ENCODE peak calls at places on chromosomes 7 and 10, in four cellular contexts. J is cardiac muscle cell; F is pancreas; R is CD8-positive, alpha-beta T cell. I is an unnamed sample. For H3K9me3, the result is how much of the 10 kb centered on the place peaks cover.

GRCh38 chr7:74542558-74543117 is 88.9 kb downstream of the GTF2IRD1 start:
- DNase-seq in J (peak), F (no peak), R (no peak), I (peak)

GRCh38 chr7:94368371-94368791 is 26.3 kb upstream of the COL1A2 start:
- DNase-seq in R (no peak), J (peak), F (no peak), I (peak)

GRCh38 chr7:133344275-133344674 is 91.4 kb downstream of the EXOC4 start:
- DNase-seq in J (peak), F (no peak), R (no peak), I (no peak)

GRCh38 chr7:142516038-142516501 is 233.2 kb upstream of the PRSS1 start:
- DNase-seq in J (peak), R (no peak), F (peak), I (peak)

GRCh38 chr7:140062118-140062527 is 628 bp downstream of the PARP12 start:
- DNase-seq in J (peak), R (no peak), F (peak), I (no peak)

GRCh38 chr7:112428715-112429114 is 21.5 kb upstream of the IFRD1 start:
- DNase-seq in R (no peak), F (no peak), J (no peak), I (no peak)

GRCh38 chr7:151013728-151014497 is 10.4 kb downstream of the ATG9B start:
- DNase-seq in R (peak), J (peak), F (peak), I (peak)

GRCh38 chr7:1054438-1055083 is 10.2 kb downstream of the GPR146 start:
- DNase-seq in F (no peak), J (no peak), R (no peak), I (no peak)

GRCh38 chr10:104035107-104035816 is 50.4 kb downstream of the COL17A1 start:
- DNase-seq in F (no peak), R (peak), J (no peak), I (no peak)

GRCh38 chr10:59384761-59385160 is 22.4 kb upstream of the FAM13C start:
- DNase-seq in F (no peak), J (no peak), R (no peak), I (no peak)

GRCh38 chr10:78688945-78689935 is 379.5 kb upstream of the ZMIZ1 start:
- DNase-seq in R (no peak), J (peak), F (no peak), I (peak)

GRCh38 chr10:77317221-77317620 is 320.4 kb downstream of the KCNMA1 start:
- DNase-seq in F (no peak), J (no peak), R (no peak), I (no peak)

GRCh38 chr10:21260793-21261149 is 264.7 kb downstream of the SKIDA1 start:
- DNase-seq in F (no peak), J (peak), R (no peak), I (no peak)

GRCh38 chr10:22573820-22574569 is 140.4 kb downstream of the PIP4K2A start:
- DNase-seq in F (no peak), J (peak), R (peak), I (peak)

GRCh38 chr7:143389316-143390097 is 8.4 kb downstream of the ZYX start:
- DNase-seq in J (peak), R (no peak), F (no peak), I (no peak)

GRCh38 chr7:38222481-38223096 is 44.5 kb downstream of the STARD3NL start:
- DNase-seq in J (peak), F (no peak), R (no peak), I (peak)

GRCh38 chr10:76257816-76258215 is 826.4 kb downstream of the LRMDA start:
- DNase-seq in F (no peak), R (no peak), J (no peak), I (no peak)

GRCh38 chr10:14040787-14041631 is 289.7 kb downstream of the FRMD4A start:
- DNase-seq in R (no peak), F (no peak), J (peak), I (no peak)

GRCh38 chr7:131225619-131226101 is 102.0 kb upstream of the MKLN1 start:
- DNase-seq in R (no peak), J (peak), F (peak), I (no peak)

GRCh38 chr7:151539055-151539714 is 19.5 kb upstream of the RHEB start:
- DNase-seq in F (no peak), R (no peak), J (peak), I (peak)

GRCh38 chr7:139242741-139243281 is 11.8 kb downstream of the UBN2 start:
- DNase-seq in F (no peak), J (peak), R (no peak), I (no peak)

GRCh38 chr7:15461576-15461975 is 100.2 kb downstream of the AGMO start:
- DNase-seq in F (no peak), R (no peak), J (peak), I (no peak)

GRCh38 chr10:26448706-26449435 is 10.7 kb downstream of the APBB1IP start:
- DNase-seq in R (peak), J (no peak), F (no peak), I (no peak)

GRCh38 chr10:6072215-6072941 is 10.2 kb upstream of the IL2RA start:
- DNase-seq in J (no peak), R (no peak), F (no peak), I (no peak)

DNA sequence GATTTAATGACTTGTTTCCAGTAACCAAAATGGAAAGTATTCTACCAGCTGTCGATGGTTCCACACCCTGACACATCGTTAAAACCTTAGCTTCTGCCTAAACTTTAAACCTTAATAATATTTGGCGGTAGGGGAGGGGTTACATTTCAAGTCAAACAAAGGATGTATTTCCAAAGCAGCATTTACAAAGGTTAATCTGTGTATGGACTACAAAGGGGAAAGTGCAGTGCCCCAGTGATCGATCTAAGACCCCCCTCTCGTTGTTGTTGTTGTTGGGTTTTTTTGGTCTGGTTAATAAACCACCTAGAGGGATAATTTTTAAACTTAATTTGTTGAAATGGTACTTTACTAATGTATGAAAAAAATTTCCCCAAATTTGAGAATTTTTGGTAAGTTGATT is 1.1 kb upstream of the STEAP2 start:
- DNase-seq in R (no peak), J (no peak), F (no peak), I (no peak)
- H3K4me3 ChIP-seq in R (no peak), J (no peak), F (no peak), I (no peak)

GRCh38 chr10:71112138-71112785 is 100.1 kb upstream of the UNC5B start:
- DNase-seq in J (no peak), F (no peak), R (no peak), I (no peak)
- H3K9me3 ChIP-seq in J (under half), F (under half), R (under half), I (under half)

GRCh38 chr7:77475181-77475580 is 59.0 kb upstream of the GSAP start:
- DNase-seq in J (no peak), R (no peak), F (no peak), I (no peak)

GRCh38 chr7:77476871-77477270 is 60.2 kb upstream of the PTPN12 start:
- DNase-seq in J (no peak), F (no peak), R (no peak), I (no peak)

GRCh38 chr7:77482015-77482414 is 55.1 kb upstream of the PTPN12 start:
- DNase-seq in R (no peak), J (peak), F (peak), I (no peak)

GRCh38 chr7:77481615-77482014 is 55.5 kb upstream of the PTPN12 start:
- DNase-seq in R (no peak), F (no peak), J (no peak), I (no peak)

DNA sequence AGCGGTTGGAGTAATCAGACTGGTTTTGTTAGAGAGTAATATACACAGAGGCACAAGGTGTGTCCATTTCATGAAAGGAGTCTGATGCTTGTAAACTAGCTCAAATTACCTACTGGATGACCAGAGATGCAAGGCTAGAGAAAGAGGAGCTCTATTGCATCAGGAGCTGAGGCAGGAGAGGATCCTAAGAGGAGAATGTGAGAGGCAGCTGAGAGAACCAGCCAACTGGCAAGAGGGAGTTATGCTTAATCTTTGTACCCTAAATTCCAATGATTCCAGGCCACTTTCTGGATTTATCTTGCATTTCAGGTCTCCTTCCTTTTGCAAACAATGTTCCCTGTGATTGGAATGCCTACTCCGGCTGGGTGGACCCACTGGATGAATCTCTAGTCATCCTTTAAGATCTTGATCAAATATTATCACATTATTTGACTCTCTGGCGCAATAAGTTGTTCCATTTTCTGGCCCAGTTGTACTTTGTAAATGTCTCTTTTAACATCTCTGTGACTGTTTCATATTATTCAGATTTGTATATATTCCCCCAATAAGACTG is 57.5 kb upstream of the PTPN12 start:
- DNase-seq in R (no peak), J (peak), F (no peak), I (no peak)
- H3K4me3 ChIP-seq in R (no peak), J (no peak), F (no peak), I (no peak)

GRCh38 chr7:157944051-157944450 is 607.2 kb downstream of the DNAJB6 start:
- DNase-seq in J (no peak), R (no peak), F (no peak), I (no peak)

GRCh38 chr7:157943561-157943960 is 606.8 kb downstream of the DNAJB6 start:
- DNase-seq in R (no peak), J (no peak), F (no peak), I (no peak)

GRCh38 chr7:157938211-157938610 is 601.4 kb downstream of the DNAJB6 start:
- DNase-seq in J (no peak), F (no peak), R (no peak), I (no peak)

GRCh38 chr7:157940497-157940896 is 603.7 kb downstream of the DNAJB6 start:
- DNase-seq in F (no peak), R (no peak), J (no peak), I (no peak)

GRCh38 chr7:157941210-157941609 is 604.4 kb downstream of the DNAJB6 start:
- DNase-seq in R (no peak), F (no peak), J (no peak), I (no peak)
- H3K9me3 ChIP-seq in R (under half), F (under half), J (under half), I (under half)

GRCh38 chr10:80462277-80462985 is 8.3 kb downstream of the TSPAN14 start:
- DNase-seq in J (peak), F (no peak), R (no peak), I (no peak)
- H3K4me3 ChIP-seq in J (no peak), F (no peak), R (peak), I (peak)

GRCh38 chr7:157869793-157870192 is 533.0 kb downstream of the DNAJB6 start:
- DNase-seq in J (no peak), F (no peak), R (no peak), I (no peak)
- H3K9me3 ChIP-seq in J (under half), F (under half), R (under half), I (under half)

I was measured in BE2C.